ENCODE peak calls at places on chromosome X, in ten cellular contexts. C is T-helper 2 cell; B is adipocyte; D is AG04449; P is NB4; N is activated naive CD8-positive, alpha-beta T cell treated with anti-CD3 and anti-CD28 coated beads, Interleukin-2, amount 50 U/mL, for 24 hours; Y is AG20443; M is transverse colon; Z is T-helper 1 cell; Q is CD4-positive, alpha-beta T cell. K is an unnamed sample.

GRCh38 chrX:103716967-103717366 is 6.3 kb downstream of the TMEM31 start:
- DNase-seq in C (no peak), B (peak), D (no peak), P (no peak), N (no peak), Y (peak), M (peak), Z (no peak), Q (no peak), K (peak)

GRCh38 chrX:21319323-21319722 is 54.9 kb upstream of the CNKSR2 start:
- DNase-seq in C (no peak), B (no peak), D (no peak), P (no peak), N (no peak), Y (no peak), M (no peak), Z (no peak), Q (no peak), K (no peak)

GRCh38 chrX:9899640-9900075 is 67.5 kb upstream of the CLDN34 start:
- DNase-seq in C (no peak), B (peak), D (no peak), P (no peak), N (no peak), Y (peak), M (no peak), Z (peak), Q (no peak), K (peak)

GRCh38 chrX:40877869-40878268 is 142.5 kb upstream of the MED14 start:
- DNase-seq in C (no peak), B (peak), D (no peak), P (peak), N (no peak), Y (no peak), M (no peak), Z (peak), Q (no peak), K (peak)

GRCh38 chrX:56726609-56727008 is 2.4 kb upstream of the NBDY start:
- DNase-seq in C (no peak), B (peak), D (no peak), P (peak), N (no peak), Y (peak), M (no peak), Z (peak), Q (no peak), K (peak)

GRCh38 chrX:55167124-55167523 is 53.0 kb upstream of the PAGE5 start:
- DNase-seq in C (no peak), B (no peak), D (no peak), P (no peak), N (no peak), Y (no peak), M (no peak), Z (no peak), Q (no peak), K (no peak)

GRCh38 chrX:7263330-7263729 is 115.4 kb upstream of the PUDP start:
- DNase-seq in C (no peak), B (no peak), D (no peak), P (no peak), N (no peak), Y (no peak), M (no peak), Z (no peak), Q (no peak), K (no peak)

GRCh38 chrX:40182095-40182494 is 84.3 kb upstream of the BCOR start:
- DNase-seq in C (no peak), B (no peak), D (no peak), P (no peak), N (no peak), Y (no peak), M (no peak), Z (no peak), Q (no peak), K (no peak)

GRCh38 chrX:38717871-38718270 is 83.4 kb upstream of the MID1IP1 start:
- DNase-seq in C (no peak), B (peak), D (no peak), P (peak), N (peak), Y (peak), M (no peak), Z (peak), Q (no peak), K (peak)

GRCh38 chrX:54785901-54786300 is 12.2 kb downstream of the ITIH6 start:
- DNase-seq in C (no peak), B (peak), D (no peak), P (peak), N (no peak), Y (peak), M (no peak), Z (peak), Q (no peak), K (peak)

GRCh38 chrX:48927736-48928382 is 9.0 kb upstream of the PIM2 start:
- DNase-seq in C (no peak), B (no peak), D (no peak), P (no peak), N (no peak), Y (no peak), M (no peak), Z (no peak), Q (no peak), K (no peak)

GRCh38 chrX:148443216-148443615 is 57.2 kb upstream of the AFF2 start:
- DNase-seq in C (no peak), B (no peak), D (no peak), P (no peak), N (no peak), Y (no peak), M (no peak), Z (no peak), Q (no peak), K (no peak)

GRCh38 chrX:19625612-19626011 is 110.3 kb upstream of the MAP3K15 start:
- DNase-seq in C (no peak), B (no peak), D (no peak), P (peak), N (peak), Y (no peak), M (peak), Z (peak), Q (peak), K (no peak)

GRCh38 chrX:1292581-1293310 is 24.1 kb downstream of the CSF2RA start:
- DNase-seq in C (no peak), B (no peak), D (no peak), P (peak), N (no peak), Y (no peak), M (no peak), Z (no peak), Q (no peak), K (no peak)

GRCh38 chrX:40012800-40013682 is 84.7 kb downstream of the BCOR start:
- DNase-seq in C (no peak), B (peak), D (no peak), P (peak), N (peak), Y (peak), M (peak), Z (peak), Q (no peak), K (peak)

GRCh38 chrX:125131146-125131545 is 188.5 kb upstream of the TEX13C start:
- DNase-seq in C (no peak), B (no peak), D (no peak), P (peak), N (no peak), Y (no peak), M (no peak), Z (no peak), Q (no peak), K (no peak)

GRCh38 chrX:103864886-103865534 is 33.0 kb upstream of the RAB9B start:
- DNase-seq in C (no peak), B (no peak), D (no peak), P (no peak), N (no peak), Y (no peak), M (no peak), Z (no peak), Q (no peak), K (no peak)

GRCh38 chrX:119775517-119776238 is 15.8 kb downstream of the RPL39 start:
- DNase-seq in C (no peak), B (no peak), D (no peak), P (no peak), N (no peak), Y (no peak), M (no peak), Z (no peak), Q (no peak), K (no peak)

GRCh38 chrX:124023838-124024238 is 62.3 kb downstream of the STAG2 start:
- DNase-seq in C (no peak), B (peak), D (no peak), P (no peak), N (no peak), Y (peak), M (no peak), Z (no peak), Q (no peak), K (peak)

GRCh38 chrX:15087747-15088146 is 182.1 kb downstream of the ASB9 start:
- DNase-seq in C (no peak), B (no peak), D (no peak), P (no peak), N (no peak), Y (no peak), M (no peak), Z (no peak), Q (no peak), K (no peak)

GRCh38 chrX:24838624-24839023 is 144.9 kb downstream of the POLA1 start:
- DNase-seq in C (no peak), B (peak), D (no peak), P (peak), N (no peak), Y (no peak), M (no peak), Z (peak), Q (no peak), K (peak)

GRCh38 chrX:73615022-73615421 is 52.0 kb downstream of the CHIC1 start:
- DNase-seq in C (no peak), B (no peak), D (no peak), P (no peak), N (no peak), Y (no peak), M (no peak), Z (peak), Q (no peak), K (no peak)

GRCh38 chrX:22135171-22135711 is 103.1 kb downstream of the PHEX start:
- DNase-seq in C (no peak), B (peak), D (no peak), P (no peak), N (no peak), Y (peak), M (no peak), Z (no peak), Q (no peak), K (peak)

GRCh38 chrX:79270401-79270800 is 96.7 kb downstream of the ITM2A start:
- DNase-seq in C (peak), B (no peak), D (no peak), P (peak), N (peak), Y (no peak), M (peak), Z (peak), Q (peak), K (no peak)

GRCh38 chrX:84339507-84340364 is 151.7 kb upstream of the RPS6KA6 start:
- DNase-seq in C (no peak), B (peak), D (no peak), P (peak), N (no peak), Y (peak), M (no peak), Z (no peak), Q (no peak), K (peak)

GRCh38 chrX:70452143-70452733 is 7.6 kb downstream of the DLG3 start:
- DNase-seq in C (no peak), B (peak), D (no peak), P (peak), N (peak), Y (peak), M (peak), Z (peak), Q (peak), K (peak)

GRCh38 chrX:107748490-107748889 is 27.1 kb downstream of the TSC22D3 start:
- DNase-seq in C (no peak), B (no peak), D (no peak), P (no peak), N (no peak), Y (no peak), M (no peak), Z (no peak), Q (no peak), K (no peak)

GRCh38 chrX:37350034-37350365 is 836 bp downstream of the PRRG1 start:
- DNase-seq in C (no peak), B (peak), D (no peak), P (no peak), N (no peak), Y (peak), M (no peak), Z (no peak), Q (no peak), K (no peak)

GRCh38 chrX:30141966-30142365 is 73.4 kb upstream of the MAGEB2 start:
- DNase-seq in C (no peak), B (peak), D (no peak), P (peak), N (no peak), Y (peak), M (no peak), Z (peak), Q (no peak), K (peak)

GRCh38 chrX:7132335-7133035 is 15.0 kb upstream of the STS start:
- DNase-seq in C (no peak), B (peak), D (peak), P (peak), N (peak), Y (peak), M (peak), Z (peak), Q (no peak), K (peak)

GRCh38 chrX:132609449-132609848 is 120.6 kb upstream of the MBNL3 start:
- DNase-seq in C (no peak), B (no peak), D (no peak), P (no peak), N (no peak), Y (no peak), M (no peak), Z (no peak), Q (no peak), K (no peak)

GRCh38 chrX:8030361-8030760 is 103.1 kb upstream of the PNPLA4 start:
- DNase-seq in C (no peak), B (no peak), D (no peak), P (no peak), N (no peak), Y (no peak), M (no peak), Z (no peak), Q (no peak), K (no peak)

GRCh38 chrX:135543924-135544323 is 23.5 kb downstream of the INTS6L start:
- DNase-seq in C (no peak), B (no peak), D (no peak), P (peak), N (peak), Y (no peak), M (peak), Z (peak), Q (no peak), K (no peak)

GRCh38 chrX:39755152-39756032 is 342.4 kb downstream of the BCOR start:
- DNase-seq in C (no peak), B (peak), D (peak), P (no peak), N (no peak), Y (peak), M (peak), Z (no peak), Q (no peak), K (peak)

GRCh38 chrX:46125139-46125538 is 420.1 kb downstream of the ZNF674 start:
- DNase-seq in C (no peak), B (peak), D (no peak), P (peak), N (no peak), Y (no peak), M (no peak), Z (no peak), Q (no peak), K (peak)

GRCh38 chrX:54358424-54359211 is 772 bp upstream of the WNK3 start:
- DNase-seq in C (no peak), B (peak), D (no peak), P (no peak), N (peak), Y (peak), M (peak), Z (peak), Q (no peak), K (peak)

GRCh38 chrX:40012039-40012799 is 85.5 kb downstream of the BCOR start:
- DNase-seq in C (no peak), B (peak), D (no peak), P (peak), N (peak), Y (no peak), M (peak), Z (no peak), Q (no peak), K (peak)

GRCh38 chrX:103513476-103514108 is 5.7 kb downstream of the RAB40A start:
- DNase-seq in C (no peak), B (peak), D (no peak), P (no peak), N (no peak), Y (no peak), M (no peak), Z (no peak), Q (no peak), K (peak)

GRCh38 chrX:68916891-68917290 is 88.1 kb downstream of the EFNB1 start:
- DNase-seq in C (no peak), B (no peak), D (no peak), P (no peak), N (no peak), Y (no peak), M (no peak), Z (no peak), Q (no peak), K (no peak)

K was measured in AG10803.